ENCODE peak calls at places on chromosomes 12 and 14, in ten cellular contexts. U, K, F, Y, O, A, W, P, B and H are unnamed samples. For H3K4me1, the result is how much of the 10 kb centered on the place peaks cover.

GRCh38 chr12:85630851-85631250 is 205.4 kb downstream of the RASSF9 start:
- DNase-seq in U (no peak), K (no peak), F (peak), Y (peak), O (no peak), A (no peak), W (no peak), P (no peak), B (no peak), H (no peak)

GRCh38 chr12:65649126-65649525 is 175.2 kb upstream of the HMGA2 start:
- DNase-seq in U (peak), K (no peak), F (peak), Y (peak), O (no peak), A (peak), W (no peak), P (peak), B (no peak), H (no peak)

GRCh38 chr12:47889040-47889439 is 15.8 kb downstream of the VDR start:
- DNase-seq in U (no peak), K (no peak), F (no peak), Y (no peak), O (no peak), A (no peak), W (no peak), P (no peak), B (no peak), H (no peak)

GRCh38 chr12:1760566-1761382 is 59.6 kb upstream of the LRTM2 start:
- DNase-seq in U (peak), K (no peak), F (no peak), Y (peak), O (no peak), A (peak), W (peak), P (no peak), B (no peak), H (no peak)

GRCh38 chr12:46107591-46107990 is 117.2 kb upstream of the SCAF11 start:
- DNase-seq in U (no peak), K (no peak), F (no peak), Y (no peak), O (no peak), A (no peak), W (no peak), P (no peak), B (no peak), H (no peak)

GRCh38 chr12:28936221-28936620 is 212.9 kb upstream of the FAR2 start:
- DNase-seq in U (no peak), K (no peak), F (no peak), Y (no peak), O (no peak), A (no peak), W (no peak), P (no peak), B (no peak), H (no peak)

GRCh38 chr14:92455231-92455630 is 58.4 kb upstream of the RIN3 start:
- DNase-seq in U (no peak), K (no peak), F (no peak), Y (no peak), O (no peak), A (no peak), W (no peak), P (no peak), B (no peak), H (no peak)

GRCh38 chr14:50082784-50083466 is 33.4 kb downstream of the VCPKMT start:
- DNase-seq in U (no peak), K (no peak), F (no peak), Y (peak), O (no peak), A (peak), W (no peak), P (no peak), B (no peak), H (peak)

GRCh38 chr12:1914116-1914911 is 4.1 kb downstream of the CACNA2D4 start:
- DNase-seq in U (no peak), K (no peak), F (no peak), Y (no peak), O (peak), A (no peak), W (no peak), P (peak), B (no peak), H (no peak)

GRCh38 chr12:66393890-66394289 is 91.6 kb downstream of the HELB start:
- DNase-seq in U (no peak), K (no peak), F (no peak), Y (no peak), O (no peak), A (no peak), W (no peak), P (no peak), B (no peak), H (no peak)

GRCh38 chr12:131057211-131057721 is 103.6 kb downstream of the ADGRD1 start:
- DNase-seq in U (no peak), K (no peak), F (no peak), Y (no peak), O (no peak), A (no peak), W (no peak), P (no peak), B (no peak), H (no peak)

DNA sequence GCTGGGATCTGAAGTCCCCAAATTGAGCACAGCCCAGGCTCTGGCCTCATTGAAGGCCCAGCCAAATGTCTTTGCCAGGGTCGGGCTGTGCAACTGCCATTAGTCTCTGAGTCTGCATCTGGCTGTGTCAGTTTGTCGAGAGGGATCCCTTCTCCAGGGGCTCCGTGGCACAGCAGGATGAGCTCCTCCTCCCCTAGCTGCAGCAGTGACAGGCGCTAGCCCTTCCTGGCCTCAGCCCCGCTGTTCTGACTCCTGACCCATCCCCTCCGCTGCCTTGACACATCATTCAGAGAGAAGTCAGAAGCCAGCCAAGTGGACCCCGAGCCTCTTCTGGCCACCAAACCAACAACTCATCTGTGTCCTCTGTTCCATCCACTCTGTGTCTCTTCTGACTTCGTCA is 188.3 kb downstream of the CALM1 start:
- DNase-seq in U (no peak), K (no peak), F (no peak), Y (no peak), O (no peak), A (no peak), W (no peak), P (no peak), B (no peak), H (peak)
- H3K4me1 ChIP-seq in U (under half), K (under half), F (under half), Y (under half), O (under half), A (under half), W (under half), P (under half), B (under half), H (under half)

GRCh38 chr14:32702571-32702970 is 236.1 kb upstream of the NPAS3 start:
- DNase-seq in U (no peak), K (peak), F (no peak), Y (no peak), O (no peak), A (peak), W (no peak), P (peak), B (no peak), H (no peak)

GRCh38 chr14:32701475-32701874 is 237.2 kb upstream of the NPAS3 start:
- DNase-seq in U (no peak), K (no peak), F (no peak), Y (no peak), O (no peak), A (no peak), W (no peak), P (no peak), B (no peak), H (no peak)

GRCh38 chr14:32706672-32707071 is 232.0 kb upstream of the NPAS3 start:
- DNase-seq in U (no peak), K (no peak), F (no peak), Y (no peak), O (no peak), A (no peak), W (no peak), P (no peak), B (no peak), H (no peak)

GRCh38 chr14:32702088-32702487 is 236.6 kb upstream of the NPAS3 start:
- DNase-seq in U (no peak), K (no peak), F (no peak), Y (no peak), O (no peak), A (no peak), W (no peak), P (no peak), B (no peak), H (no peak)

DNA sequence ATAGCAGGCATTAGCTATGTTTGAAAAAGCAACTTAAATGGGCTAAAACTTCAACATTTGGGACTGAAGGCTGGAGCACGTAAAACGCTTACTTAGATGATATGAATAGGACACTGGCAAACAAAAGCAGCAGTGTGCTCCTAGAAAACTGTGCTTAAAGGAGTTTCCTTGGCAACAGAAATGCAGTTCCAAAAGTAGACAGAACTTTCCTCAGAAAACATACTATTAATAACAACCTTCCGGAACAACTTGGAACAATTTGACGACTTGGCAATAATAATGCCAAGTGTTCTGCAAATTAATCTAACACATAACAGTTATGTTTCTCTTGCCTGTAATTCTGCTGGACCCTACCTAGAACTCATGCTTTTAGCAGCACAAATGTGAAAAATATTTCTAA is 235.4 kb upstream of the NPAS3 start:
- DNase-seq in U (no peak), K (no peak), F (no peak), Y (no peak), O (no peak), A (peak), W (no peak), P (peak), B (no peak), H (no peak)
- H3K27ac ChIP-seq in U (no peak), K (peak), F (no peak), Y (no peak), O (peak), A (peak), W (no peak), P (peak), B (peak), H (peak)

DNA sequence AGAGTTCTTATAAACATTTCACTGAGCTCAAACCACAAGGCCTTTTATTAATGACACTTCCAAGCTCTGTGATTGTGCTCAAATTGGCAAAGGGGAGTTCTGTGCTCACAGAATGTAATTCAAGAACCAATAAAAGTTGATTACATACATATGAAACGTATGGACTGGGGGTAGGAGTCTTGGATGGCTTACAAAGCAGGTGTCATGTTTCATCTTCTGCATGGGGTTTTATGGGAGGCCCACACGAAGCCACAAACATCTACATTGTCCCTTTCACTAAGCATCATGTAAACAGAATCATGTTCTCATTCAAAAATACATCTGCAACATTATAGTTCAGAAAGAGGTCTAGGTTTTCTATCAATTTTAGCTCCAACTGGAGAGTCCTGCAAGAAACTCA is 828.3 kb downstream of the VRK1 start:
- DNase-seq in U (no peak), K (no peak), F (peak), Y (no peak), O (no peak), A (no peak), W (no peak), P (no peak), B (no peak), H (no peak)
- TF ChIP-seq CTCF in U (no peak), K (no peak), F (no peak), Y (no peak), O (no peak), A (no peak), W (no peak), P (no peak), B (no peak), H (no peak)

GRCh38 chr14:79584679-79585078 is 626.6 kb downstream of the DIO2 start:
- DNase-seq in U (no peak), K (no peak), F (peak), Y (peak), O (no peak), A (peak), W (peak), P (no peak), B (no peak), H (no peak)
- H3K4me1 ChIP-seq in U (half or more), K (under half), F (under half), Y (under half), O (under half), A (under half), W (under half), P (under half), B (under half), H (under half)